ENCODE peak calls at places on chromosome 17, in five cellular contexts. D is transverse colon, B is BJ, R is left ventricle myocardium inferior, O is PC-3. I is an unnamed sample.

GRCh38 chr17:324151-324571 is 28.4 kb downstream of the RPH3AL start:
- DNase-seq in R (no peak), D (no peak), O (no peak), B (no peak), I (no peak)

GRCh38 chr17:29835438-29836351 is 94.3 kb downstream of the SSH2 start:
- DNase-seq in B (no peak), R (no peak), D (peak; percentile 39), O (peak; percentile 10), I (no peak)

GRCh38 chr17:28405632-28406477 is at the start of gene SLC46A1:
- DNase-seq in R (peak; percentile 64), O (peak; percentile 38), D (peak; percentile 73), B (no peak), I (peak; percentile 49)

GRCh38 chr17:63421681-63422645 is 24.1 kb downstream of the CYB561 start:
- DNase-seq in O (no peak), R (no peak), D (no peak), B (no peak), I (no peak)

GRCh38 chr17:34173221-34173620 is 81.9 kb upstream of the CCL2 start:
- DNase-seq in R (no peak), D (no peak), O (no peak), B (peak; percentile 27), I (no peak)

GRCh38 chr17:43367588-43368242 is 31.1 kb upstream of the ARL4D start:
- DNase-seq in D (no peak), O (peak; percentile 90), R (no peak), B (peak; percentile 51), I (peak; percentile 18)

GRCh38 chr17:57407287-57408063 is 151.2 kb downstream of the MSI2 start:
- DNase-seq in B (no peak), R (no peak), D (peak; percentile 62), O (peak; percentile 96), I (no peak)

GRCh38 chr17:45087496-45087975 is 26.4 kb downstream of the NMT1 start:
- DNase-seq in O (no peak), D (peak; percentile 47), R (no peak), B (no peak), I (no peak)

GRCh38 chr17:55086635-55087058 is 118.1 kb downstream of the STXBP4 start:
- DNase-seq in B (peak; percentile 46), O (peak; percentile 91), D (no peak), R (no peak), I (no peak)

GRCh38 chr17:48161127-48161905 is 53.8 kb downstream of the SNX11 start:
- DNase-seq in O (no peak), D (no peak), B (no peak), R (no peak), I (no peak)

GRCh38 chr17:79633937-79634813 is 23.3 kb upstream of the RBFOX3 start:
- DNase-seq in B (no peak), D (peak; percentile 3), O (no peak), R (peak; percentile 6), I (no peak)

GRCh38 chr17:41666708-41667279 is 21.9 kb upstream of the EIF1 start:
- DNase-seq in D (peak; percentile 91), B (no peak), R (peak; percentile 87), O (peak; percentile 75), I (peak; percentile 86)

GRCh38 chr17:41664587-41665565 is 23.8 kb upstream of the EIF1 start:
- DNase-seq in B (no peak), O (no peak), R (no peak), D (no peak), I (no peak)

GRCh38 chr17:41666336-41666680 is 22.4 kb upstream of the EIF1 start:
- DNase-seq in O (peak; percentile 18), R (no peak), B (no peak), D (peak; percentile 64), I (peak; percentile 26)

GRCh38 chr17:41665566-41666335 is 22.9 kb upstream of the EIF1 start:
- DNase-seq in O (peak; percentile 86), B (no peak), D (peak; percentile 93), R (peak; percentile 88), I (peak; percentile 96)

DNA sequence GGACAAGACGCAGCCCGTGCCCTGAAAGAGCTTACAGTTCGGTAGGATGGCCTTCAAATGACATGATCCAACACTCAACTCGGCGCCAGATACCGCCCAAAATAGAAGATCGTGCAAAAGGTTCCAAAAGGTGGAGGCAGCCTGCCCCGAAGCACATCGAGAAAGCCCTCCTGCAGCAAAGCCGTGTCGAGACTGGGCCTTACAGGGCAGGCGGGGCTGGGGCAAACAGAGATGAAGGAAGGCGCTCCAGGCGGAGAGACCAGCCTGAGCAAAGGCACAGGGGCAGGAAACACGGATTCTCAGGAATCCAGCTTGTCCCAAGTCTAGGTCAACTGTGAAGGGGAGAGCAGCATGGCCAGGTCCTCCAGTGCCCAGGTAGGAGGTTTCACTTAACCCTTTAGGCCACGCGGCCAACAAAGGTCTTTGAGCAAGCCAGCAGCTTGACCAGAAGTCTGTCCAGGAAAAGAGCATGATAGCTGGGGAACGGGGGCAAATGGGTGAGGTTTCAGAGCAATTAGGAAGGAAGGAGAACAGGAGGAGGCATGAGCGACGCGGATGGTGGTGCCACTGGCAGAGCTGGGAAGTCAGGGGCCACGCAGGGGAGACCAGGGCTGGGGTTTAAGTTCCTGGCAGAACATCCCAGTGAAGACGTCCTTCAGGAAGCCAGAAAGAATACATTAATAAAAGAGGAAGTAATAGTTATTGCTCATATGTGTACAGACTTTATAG is 21.2 kb upstream of the EIF1 start:
- DNase-seq in B (no peak), O (no peak), R (no peak), D (no peak), I (no peak)
- TF ChIP-seq CTCF in B (no peak), O (no peak), R (no peak), D (no peak), I (peak; percentile 25)

GRCh38 chr17:76124582-76125390 is 16.3 kb downstream of the FOXJ1 start:
- DNase-seq in O (peak; percentile 33), B (no peak), R (no peak), D (no peak), I (no peak)
- TF ChIP-seq CTCF in O (peak; percentile 50), B (peak; percentile 25), R (no peak), D (no peak), I (no peak)

GRCh38 chr17:58788199-58788598 is 32.5 kb downstream of the PPM1E start:
- DNase-seq in D (no peak), R (no peak), O (no peak), B (no peak), I (no peak)
- TF ChIP-seq CTCF in D (no peak), R (no peak), O (no peak), B (no peak), I (no peak)

DNA sequence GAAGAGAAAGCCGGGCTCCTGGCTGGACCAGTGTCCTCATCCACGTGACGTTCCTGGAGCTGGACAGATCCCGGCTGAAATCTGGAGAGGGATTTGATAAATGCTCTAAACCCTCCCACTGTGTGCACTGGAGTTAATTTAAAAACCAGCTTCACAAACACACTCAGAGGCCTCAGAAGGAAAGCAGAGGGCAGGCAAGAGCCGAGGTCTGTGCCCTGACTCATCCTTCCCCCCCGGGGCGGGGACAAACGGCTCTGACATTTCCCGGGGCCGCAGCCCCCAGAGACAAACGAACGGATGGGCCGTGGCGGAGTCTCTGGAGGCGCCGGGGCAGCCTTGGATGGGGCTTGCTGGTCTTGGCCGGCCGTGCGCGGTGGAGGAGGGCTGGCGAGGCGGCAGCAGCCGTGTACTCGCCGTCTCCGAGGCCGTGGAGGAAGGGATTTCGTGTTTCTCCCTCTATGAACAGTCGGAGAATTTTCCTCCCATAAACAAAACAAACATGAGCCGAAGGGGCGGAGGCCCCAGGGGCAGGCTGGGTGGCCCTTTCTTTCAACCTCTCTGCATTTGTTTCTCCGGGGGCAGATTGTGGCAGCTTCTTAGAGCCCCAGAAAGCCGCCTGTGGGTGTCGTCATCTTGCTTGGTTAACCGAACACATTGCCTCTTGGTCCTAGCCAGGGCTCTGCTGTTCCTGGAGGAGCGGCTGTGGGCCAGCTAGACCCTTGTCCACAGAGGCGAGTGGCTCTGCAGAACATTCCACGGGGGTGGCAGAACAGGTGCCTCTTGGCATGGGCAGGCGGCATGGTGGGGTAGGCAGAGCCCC is 94.3 kb downstream of the NTN1 start:
- DNase-seq in D (peak; percentile 48), R (peak; percentile 66), O (no peak), B (no peak), I (peak; percentile 18)
- TF ChIP-seq CTCF in D (peak; percentile 38), R (peak; percentile 53), O (no peak), B (peak; percentile 43), I (no peak)

GRCh38 chr17:39595928-39596327 is 11.8 kb downstream of the NEUROD2 start:
- DNase-seq in D (no peak), O (no peak), R (no peak), B (no peak), I (no peak)
- TF ChIP-seq CTCF in D (no peak), O (no peak), R (no peak), B (no peak), I (no peak)

DNA sequence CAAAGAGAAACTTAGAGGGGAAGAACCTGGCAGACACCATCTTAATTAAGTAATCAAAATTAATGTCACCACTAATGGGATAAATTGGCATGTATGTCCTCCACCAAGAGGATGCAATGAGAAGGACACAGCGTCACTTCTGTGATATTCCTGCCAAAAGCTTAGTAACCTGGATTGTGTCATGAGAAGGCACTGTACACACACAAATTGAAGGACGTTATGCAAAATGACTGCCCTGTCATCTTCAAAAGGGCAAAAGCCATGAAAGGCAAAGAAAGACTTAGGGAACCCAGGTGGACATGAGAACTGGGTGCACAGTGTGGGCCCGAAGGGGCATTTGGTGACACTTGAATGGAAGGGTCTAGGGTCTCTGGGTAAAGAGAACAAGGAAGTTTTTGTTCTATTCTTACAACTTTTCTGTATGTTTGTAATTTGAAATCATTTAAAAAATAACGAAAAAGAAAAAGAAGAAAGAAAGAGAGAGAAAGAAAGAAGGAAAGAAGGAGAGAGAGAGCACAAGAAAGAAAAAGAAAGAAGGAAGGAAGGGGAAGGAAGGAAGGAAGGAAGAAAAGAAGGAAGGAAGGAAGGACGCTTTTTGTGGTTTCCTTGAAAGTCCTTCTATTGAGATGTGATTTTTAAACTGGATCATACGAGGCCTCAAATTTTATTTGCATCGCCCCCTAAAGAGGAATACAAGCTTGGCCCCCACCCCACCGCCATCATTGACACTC is 4.0 kb upstream of the APOH start:
- DNase-seq in O (no peak), B (no peak), R (no peak), D (no peak), I (no peak)
- TF ChIP-seq CTCF in O (no peak), B (no peak), R (no peak), D (no peak), I (no peak)

I was measured in endothelial cell.